ENCODE peak calls at places on chromosomes 4 and X, in four cellular contexts. A, H, K and U are unnamed samples. For H3K9me1, the result is how much of the 10 kb centered on the place peaks cover.

GRCh38 chr4:8297141-8297601 is 27.6 kb downstream of the HTRA3 start:
- DNase-seq in A (no peak), H (no peak), K (no peak), U (no peak)

GRCh38 chrX:68878977-68879376 is 50.2 kb downstream of the EFNB1 start:
- DNase-seq in A (no peak), H (no peak), K (no peak), U (peak)

GRCh38 chr4:74394476-74395136 is 29.7 kb downstream of the EREG start:
- DNase-seq in A (peak), H (peak), K (no peak), U (no peak)

GRCh38 chr4:7890635-7891393 is 48.8 kb downstream of the AFAP1 start:
- DNase-seq in A (peak), H (no peak), K (peak), U (peak)

GRCh38 chrX:54358424-54359211 is 772 bp upstream of the WNK3 start:
- DNase-seq in A (peak), H (no peak), K (peak), U (no peak)

GRCh38 chr4:173253561-173253960 is 80.6 kb downstream of the HMGB2 start:
- DNase-seq in A (no peak), H (no peak), K (no peak), U (no peak)

GRCh38 chr4:88531549-88531948 is 8.0 kb upstream of the PYURF start:
- DNase-seq in A (no peak), H (no peak), K (no peak), U (no peak)

GRCh38 chr4:161172396-161173026 is 991.3 kb downstream of the FSTL5 start:
- DNase-seq in A (no peak), H (no peak), K (no peak), U (no peak)

GRCh38 chrX:20300822-20301221 is 34.1 kb upstream of the RPS6KA3 start:
- DNase-seq in A (no peak), H (no peak), K (no peak), U (no peak)

GRCh38 chr4:3783691-3784306 is 17.6 kb downstream of the ADRA2C start:
- DNase-seq in A (no peak), H (peak), K (no peak), U (no peak)

GRCh38 chr4:108144451-108144850 is 24.3 kb downstream of the LEF1 start:
- DNase-seq in A (no peak), H (no peak), K (no peak), U (no peak)

GRCh38 chrX:10633722-10634121 is 13.3 kb upstream of the MID1 start:
- DNase-seq in A (peak), H (peak), K (peak), U (peak)

GRCh38 chr4:2075987-2076907 is 17.1 kb downstream of the NAT8L start:
- DNase-seq in A (no peak), H (no peak), K (no peak), U (no peak)

GRCh38 chr4:165325732-165326512 is 1.5 kb upstream of the MSMO1 start:
- DNase-seq in A (peak), H (peak), K (peak), U (no peak)

GRCh38 chr4:150082241-150082640 is 4.0 kb downstream of the DCLK2 start:
- DNase-seq in A (no peak), H (no peak), K (no peak), U (no peak)

GRCh38 chrX:2576793-2577192 is 76.0 kb upstream of the DHRSX start:
- DNase-seq in A (no peak), H (peak), K (no peak), U (no peak)

GRCh38 chr4:165433529-165433928 is 54.7 kb downstream of the CPE start:
- DNase-seq in A (no peak), H (no peak), K (no peak), U (no peak)

GRCh38 chrX:36859231-36859630 is 148.9 kb upstream of the FAM47C start:
- DNase-seq in A (no peak), H (no peak), K (no peak), U (no peak)

GRCh38 chrX:101260435-101260834 is 30.7 kb downstream of the TAF7L start:
- DNase-seq in A (no peak), H (peak), K (peak), U (no peak)

GRCh38 chr4:26069218-26069617 is 155.2 kb downstream of the SMIM20 start:
- DNase-seq in A (peak), H (peak), K (no peak), U (no peak)

GRCh38 chrX:133297284-133297683 is 79.1 kb upstream of the TFDP3 start:
- DNase-seq in A (peak), H (no peak), K (no peak), U (no peak)

GRCh38 chr4:167136270-167136669 is 98.0 kb downstream of the SPOCK3 start:
- DNase-seq in A (no peak), H (no peak), K (no peak), U (no peak)

GRCh38 chr4:123952530-123953274 is 556.1 kb downstream of the SPRY1 start:
- DNase-seq in A (peak), H (no peak), K (no peak), U (no peak)

GRCh38 chr4:2412534-2412884 is 5.9 kb downstream of the ZFYVE28 start:
- DNase-seq in A (no peak), H (peak), K (no peak), U (no peak)

GRCh38 chr4:87614292-87614890 is 6.1 kb downstream of the DSPP start:
- DNase-seq in A (no peak), H (no peak), K (no peak), U (no peak)

DNA sequence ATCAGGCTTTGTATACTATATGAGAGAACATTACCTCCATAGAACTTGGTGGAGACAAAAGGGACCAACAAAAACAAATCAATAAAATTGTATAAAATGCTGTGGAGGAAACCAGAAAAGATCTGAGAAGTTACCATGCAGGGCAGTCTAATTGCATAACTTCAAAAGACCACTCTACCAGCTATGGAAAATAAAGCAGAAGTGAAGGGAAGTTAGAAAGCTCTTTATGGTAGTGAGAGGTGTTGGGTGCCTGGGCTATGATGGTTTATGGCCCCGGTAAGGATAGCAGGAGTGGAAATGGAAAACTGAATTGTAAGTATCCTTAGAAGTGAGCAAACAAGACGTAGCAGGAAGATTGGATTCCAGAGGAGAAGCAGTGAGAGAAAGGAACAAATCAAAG is 3.1 kb downstream of the TMEM184C start:
- DNase-seq in A (no peak), H (no peak), K (no peak), U (no peak)
- H3K9me1 ChIP-seq in A (under half), H (under half), K (under half), U (under half)

GRCh38 chr4:84684361-84684760 is 101.4 kb downstream of the CDS1 start:
- DNase-seq in A (no peak), H (no peak), K (no peak), U (no peak)
- H3K9me1 ChIP-seq in A (under half), H (under half), K (under half), U (under half)

DNA sequence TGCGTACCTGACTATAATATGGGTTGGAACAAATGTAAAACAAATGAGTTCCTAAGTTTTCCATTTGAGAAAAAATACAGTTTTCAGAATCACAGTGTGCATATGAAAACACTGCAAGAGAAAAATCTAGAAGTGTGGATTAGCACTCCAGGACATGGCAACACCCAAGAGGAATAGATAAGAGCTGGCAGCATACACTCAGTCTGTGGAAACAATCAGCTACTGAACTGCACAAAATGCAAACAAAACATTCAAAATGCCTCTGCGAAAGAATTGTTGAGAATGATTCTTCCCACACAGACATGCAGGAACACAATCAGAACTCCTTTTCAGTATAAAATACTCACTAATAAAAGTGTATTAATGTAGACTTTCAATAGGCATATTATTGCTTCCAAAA is 39.9 kb downstream of the ATP8A1 start:
- DNase-seq in A (no peak), H (no peak), K (no peak), U (no peak)
- H3K9me1 ChIP-seq in A (under half), H (under half), K (under half), U (under half)

DNA sequence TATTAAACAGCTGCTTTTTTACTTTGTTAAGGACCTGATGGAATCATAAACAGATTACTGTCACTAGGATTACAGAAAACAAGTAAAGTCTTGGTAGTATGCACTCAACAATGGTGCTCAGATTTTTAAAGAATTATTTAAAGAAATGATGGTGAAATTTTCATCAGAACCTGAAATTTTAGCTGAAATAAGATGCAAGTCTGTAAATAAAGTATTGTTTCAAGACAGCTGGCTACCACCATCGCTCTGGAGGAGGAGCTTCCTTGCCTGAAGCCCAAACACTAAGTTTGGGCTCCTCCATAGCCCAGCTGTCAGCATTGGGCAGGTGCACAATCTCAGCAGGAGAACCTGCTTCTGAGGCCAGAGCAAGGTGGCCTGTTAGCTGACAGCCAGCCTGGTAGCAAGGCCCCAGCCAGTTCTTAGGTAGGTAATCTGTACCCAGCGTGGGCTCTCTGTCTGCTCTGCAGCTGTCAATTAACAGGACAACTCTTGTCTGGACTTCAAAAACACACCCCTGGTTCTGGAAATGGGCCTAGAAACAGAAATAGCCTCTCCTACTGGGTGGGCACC is 4.6 kb downstream of the GAB1 start:
- DNase-seq in A (no peak), H (no peak), K (no peak), U (no peak)
- H3K9me1 ChIP-seq in A (under half), H (under half), K (under half), U (under half)

DNA sequence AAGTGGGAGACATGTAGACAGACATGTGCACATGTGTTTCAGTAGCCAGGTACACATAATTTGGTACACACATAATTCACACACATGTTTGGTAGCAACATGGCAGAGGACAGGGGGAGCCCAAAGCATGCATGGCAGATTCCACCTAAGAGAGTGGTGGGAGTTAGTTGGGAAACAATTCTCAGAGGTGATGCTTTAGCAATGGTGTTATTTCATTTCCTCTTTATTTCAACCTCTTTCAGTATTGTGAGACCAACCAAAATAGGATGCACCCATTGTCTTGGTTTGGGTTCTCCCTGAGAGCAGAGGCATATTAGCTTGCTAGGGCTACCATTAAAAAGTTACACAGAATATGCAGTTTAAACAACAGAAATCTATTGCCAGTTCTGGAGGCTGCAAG is 92.2 kb upstream of the ANXA3 start:
- DNase-seq in A (no peak), H (no peak), K (no peak), U (no peak)
- H3K9me1 ChIP-seq in A (under half), H (under half), K (under half), U (under half)

GRCh38 chr4:113732923-113733527 is 28.5 kb downstream of the CAMK2D start:
- DNase-seq in A (no peak), H (no peak), K (no peak), U (no peak)

GRCh38 chr4:113725963-113726362 is 35.6 kb downstream of the CAMK2D start:
- DNase-seq in A (no peak), H (no peak), K (no peak), U (no peak)

GRCh38 chr4:113733685-113734084 is 27.9 kb downstream of the CAMK2D start:
- DNase-seq in A (no peak), H (no peak), K (no peak), U (no peak)

GRCh38 chr4:113727802-113728201 is 33.7 kb downstream of the CAMK2D start:
- DNase-seq in A (no peak), H (no peak), K (no peak), U (no peak)

GRCh38 chr4:113730467-113731216 is 30.9 kb downstream of the CAMK2D start:
- DNase-seq in A (no peak), H (no peak), K (no peak), U (no peak)
- H3K9me1 ChIP-seq in A (under half), H (under half), K (under half), U (under half)

GRCh38 chr4:116811730-116812129 is 273.6 kb downstream of the TRAM1L1 start:
- DNase-seq in A (no peak), H (no peak), K (no peak), U (no peak)
- H3K9me1 ChIP-seq in A (under half), H (under half), K (under half), U (under half)

GRCh38 chr4:101288365-101289145 is 58.8 kb downstream of the PPP3CA start:
- DNase-seq in A (peak), H (no peak), K (peak), U (no peak)
- H3K9me1 ChIP-seq in A (under half), H (under half), K (under half), U (under half)